ENCODE peak calls at places on chromosomes 3 and 15, in seven cellular contexts. T is ovary, U is psoas muscle, G is A549, S is astrocyte, M is body of pancreas, K is fibroblast of lung. W is an unnamed sample.

GRCh38 chr3:76900571-76900970 is 139.3 kb upstream of the ROBO2 start:
- DNase-seq in T (no peak), U (no peak), G (no peak), S (no peak), M (no peak), K (peak; percentile 7), W (no peak)

GRCh38 chr15:95635666-95636065 is 694.8 kb upstream of the NR2F2 start:
- DNase-seq in T (no peak), U (no peak), G (no peak), S (no peak), M (no peak), K (no peak), W (no peak)

GRCh38 chr15:56871867-56872266 is 46.6 kb upstream of the TCF12 start:
- DNase-seq in T (no peak), U (no peak), G (no peak), S (peak; percentile 89), M (no peak), K (no peak), W (no peak)

GRCh38 chr3:43691120-43692002 is 623 bp downstream of the ABHD5 start:
- DNase-seq in T (peak; percentile 75), U (peak; percentile 72), G (peak; percentile 44), S (peak; percentile 25), M (peak; percentile 85), K (peak; percentile 40), W (peak; percentile 66)

GRCh38 chr3:109331692-109332091 is 5.7 kb downstream of the DPPA4 start:
- DNase-seq in T (no peak), U (no peak), G (no peak), S (no peak), M (no peak), K (no peak), W (no peak)

GRCh38 chr15:32738677-32739076 is 20.9 kb downstream of the GREM1 start:
- DNase-seq in T (no peak), U (no peak), G (no peak), S (no peak), M (no peak), K (no peak), W (no peak)

GRCh38 chr15:80480171-80480811 is 76.1 kb downstream of the ARNT2 start:
- DNase-seq in T (no peak), U (no peak), G (no peak), S (peak; percentile 56), M (no peak), K (no peak), W (no peak)

GRCh38 chr15:96330064-96330449 is 443 bp upstream of the NR2F2 start:
- DNase-seq in T (no peak), U (no peak), G (peak; percentile 82), S (peak; percentile 80), M (peak; percentile 75), K (peak; percentile 90), W (no peak)

GRCh38 chr15:100889359-100890058 is 9.9 kb downstream of the ALDH1A3 start:
- DNase-seq in T (peak; percentile 58), U (peak; percentile 78), G (no peak), S (peak; percentile 75), M (peak; percentile 39), K (peak; percentile 79), W (no peak)

GRCh38 chr15:89307791-89308190 is 26.8 kb downstream of the POLG start:
- DNase-seq in T (no peak), U (no peak), G (no peak), S (peak; percentile 58), M (no peak), K (no peak), W (no peak)

GRCh38 chr3:17632401-17633100 is 109.9 kb downstream of the TBC1D5 start:
- DNase-seq in T (no peak), U (no peak), G (peak; percentile 69), S (peak; percentile 82), M (no peak), K (peak; percentile 73), W (no peak)

GRCh38 chr3:196666001-196666867 is 26.7 kb downstream of the NRROS start:
- DNase-seq in T (no peak), U (no peak), G (peak; percentile 62), S (peak; percentile 66), M (no peak), K (peak; percentile 69), W (no peak)

GRCh38 chr15:83845230-83845629 is 191.3 kb downstream of the ADAMTSL3 start:
- DNase-seq in T (no peak), U (no peak), G (no peak), S (peak; percentile 83), M (no peak), K (peak; percentile 99), W (no peak)

GRCh38 chr15:25739687-25740121 is 123.4 kb downstream of the ATP10A start:
- DNase-seq in T (no peak), U (no peak), G (peak; percentile 40), S (peak; percentile 13), M (no peak), K (peak; percentile 60), W (no peak)

GRCh38 chr15:58694641-58695398 is 54.7 kb downstream of the ADAM10 start:
- DNase-seq in T (no peak), U (no peak), G (no peak), S (peak; percentile 17), M (no peak), K (no peak), W (no peak)

GRCh38 chr3:143901105-143901504 is 52.8 kb upstream of the SLC9A9 start:
- DNase-seq in T (no peak), U (no peak), G (no peak), S (peak; percentile 76), M (no peak), K (peak; percentile 94), W (no peak)

GRCh38 chr3:154728285-154728684 is 298.3 kb upstream of the GPR149 start:
- DNase-seq in T (no peak), U (no peak), G (no peak), S (no peak), M (no peak), K (no peak), W (no peak)

GRCh38 chr3:101939391-101939790 is 90.1 kb downstream of the NFKBIZ start:
- DNase-seq in T (no peak), U (no peak), G (no peak), S (peak; percentile 36), M (no peak), K (no peak), W (no peak)
- H3K4me1 ChIP-seq in T (no peaks in the 10 kb centered on the region), U (no peaks in the 10 kb centered on the region), G (peaks cover 20% of the 10 kb centered on the region), S (peaks cover 46% of the 10 kb centered on the region), M (no peaks in the 10 kb centered on the region), K (peaks cover 18% of the 10 kb centered on the region), W (peaks cover 42% of the 10 kb centered on the region)

DNA sequence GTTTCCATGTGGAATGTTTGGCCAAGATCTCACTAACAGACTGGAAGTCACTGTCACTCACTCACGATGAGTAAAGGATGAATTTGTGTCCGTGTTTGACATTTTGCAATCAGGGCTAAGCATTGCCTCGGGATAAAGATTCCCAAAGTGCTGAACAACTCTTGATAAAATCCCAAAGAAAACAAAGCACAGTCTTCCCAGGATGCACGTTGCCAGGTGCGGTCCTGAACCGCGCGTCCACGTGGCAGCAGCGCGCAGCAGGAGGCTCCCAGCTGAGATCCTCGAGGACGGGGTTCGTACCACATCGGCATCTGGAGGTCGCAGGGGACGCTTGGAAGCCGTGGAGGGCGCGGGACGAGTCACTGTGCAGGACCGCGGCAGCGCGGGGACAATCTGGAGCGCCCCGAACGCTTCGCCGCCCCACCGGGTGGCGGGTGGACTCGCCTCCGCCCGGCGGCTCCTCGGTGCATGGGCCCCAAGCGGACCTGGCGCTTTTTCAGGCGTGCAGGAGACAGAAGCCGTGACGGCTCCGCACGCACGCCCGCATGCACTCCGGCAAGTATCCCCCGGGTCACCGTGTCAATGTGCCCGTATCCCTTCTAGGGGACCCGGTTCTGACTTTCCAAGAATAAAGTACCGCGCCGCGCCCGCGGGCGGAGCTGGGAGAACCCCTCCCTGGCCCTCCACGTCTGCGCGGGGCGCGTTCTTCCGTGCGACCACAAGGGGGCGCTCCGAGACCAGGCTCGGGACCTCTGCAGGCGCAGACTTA is 17.7 kb downstream of the CPN2 start:
- DNase-seq in T (peak; percentile 93), U (peak; percentile 93), G (peak; percentile 82), S (peak; percentile 32), M (peak; percentile 87), K (peak; percentile 34), W (peak; percentile 90)
- H3K4me3 ChIP-seq in T (peak overlapping the region; percentile 30), U (peak overlapping the region; percentile 65), G (peak overlapping the region; percentile 45), S (peak overlapping the region; percentile 53), M (no peak overlapping the region), K (peak overlapping the region; percentile 55), W (peak overlapping the region; percentile 48)

GRCh38 chr3:63975705-63976104 is 47.6 kb downstream of the PSMD6 start:
- DNase-seq in T (no peak), U (peak; percentile 85), G (no peak), S (peak; percentile 47), M (peak; percentile 72), K (peak; percentile 69), W (peak; percentile 45)

GRCh38 chr3:63977893-63978292 is 45.4 kb downstream of the PSMD6 start:
- DNase-seq in T (no peak), U (no peak), G (no peak), S (no peak), M (no peak), K (no peak), W (no peak)

GRCh38 chr3:63974451-63974850 is 48.8 kb downstream of the PSMD6 start:
- DNase-seq in T (no peak), U (no peak), G (no peak), S (no peak), M (no peak), K (no peak), W (no peak)

GRCh38 chr3:63976862-63977180 is 46.5 kb downstream of the PSMD6 start:
- DNase-seq in T (no peak), U (no peak), G (no peak), S (no peak), M (peak; percentile 83), K (no peak), W (no peak)

DNA sequence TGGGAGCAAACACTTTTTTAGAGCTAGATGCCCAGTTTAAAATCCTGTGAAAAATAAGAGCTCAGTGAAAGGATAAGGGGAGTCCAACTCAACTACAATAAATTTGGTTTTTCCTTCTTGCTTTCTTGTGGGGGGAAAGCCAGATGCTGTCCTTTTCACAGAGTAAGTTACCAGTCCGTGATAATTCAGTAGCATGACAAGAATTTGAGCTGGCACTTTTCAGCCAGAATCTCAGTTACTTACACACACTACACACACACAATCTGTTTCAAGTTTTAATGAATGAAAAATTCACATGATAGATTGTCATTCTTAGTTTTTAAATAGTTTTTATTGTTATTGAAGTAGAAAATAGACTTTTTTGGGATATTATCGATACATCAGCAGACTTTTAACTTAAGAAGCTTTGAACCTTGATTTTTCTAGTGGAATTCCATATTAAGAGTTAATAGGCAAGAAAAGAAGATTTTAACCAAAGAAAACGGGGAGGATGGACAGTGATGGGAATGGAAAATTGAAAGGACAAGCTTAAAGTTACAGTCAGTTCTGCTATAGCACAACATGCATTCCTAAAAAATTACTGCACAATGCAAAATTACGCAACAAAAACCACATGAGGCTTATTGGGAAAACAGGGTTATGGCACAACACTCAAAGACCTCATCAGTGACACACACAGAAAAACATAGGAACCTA is 47.0 kb downstream of the PSMD6 start:
- DNase-seq in T (no peak), U (no peak), G (no peak), S (peak; percentile 95), M (no peak), K (peak; percentile 99), W (no peak)
- H3K4me1 ChIP-seq in T (peaks cover 2% of the 10 kb centered on the region), U (peaks cover 64% of the 10 kb centered on the region), G (peaks cover 25% of the 10 kb centered on the region), S (peaks cover 30% of the 10 kb centered on the region), M (peaks cover 98% of the 10 kb centered on the region), K (peaks cover 28% of the 10 kb centered on the region), W (peaks cover 13% of the 10 kb centered on the region)

DNA sequence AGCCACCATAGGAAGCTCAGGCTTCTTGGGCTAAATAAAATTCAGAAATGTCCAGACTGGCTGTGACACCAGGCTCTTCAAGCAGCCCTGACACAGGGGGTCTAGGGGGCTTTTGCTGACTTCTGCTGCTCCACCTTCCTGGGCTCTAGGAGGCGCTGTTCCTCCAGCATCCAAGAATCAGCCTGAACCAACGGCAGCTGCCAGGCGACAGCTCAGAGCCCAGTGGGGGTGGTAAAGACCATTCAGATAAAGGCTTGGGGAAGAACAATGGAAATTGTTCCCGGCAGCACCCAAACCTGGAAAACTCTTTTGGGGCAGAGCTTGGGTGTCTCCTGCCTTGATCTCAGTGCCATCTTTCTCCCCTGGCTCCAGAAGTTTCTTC is 21.6 kb upstream of the PSTPIP1 start:
- DNase-seq in T (no peak), U (peak; percentile 70), G (peak; percentile 45), S (no peak), M (no peak), K (peak; percentile 5), W (no peak)
- H3K4me3 ChIP-seq in T (no peak overlapping the region), U (no peak overlapping the region), G (no peak overlapping the region), S (no peak overlapping the region), M (no peak overlapping the region), K (no peak overlapping the region), W (peak overlapping the region; percentile 42)